ENCODE peak calls at places on chromosomes 3 and 15, in nine cellular contexts. R is A673, G is heart right ventricle, D is cardiac muscle cell, H is lower lobe of right lung, J is colonic mucosa, B is body of pancreas, O is dorsolateral prefrontal cortex, Y is GM12865. V is an unnamed sample.

GRCh38 chr15:84151205-84151931 is 84.2 kb upstream of the GOLGA6L4 start:
- DNase-seq in G (no peak), Y (no peak), R (peak), D (peak), O (no peak), B (no peak), H (no peak), J (no peak), V (no peak)

GRCh38 chr3:152229692-152230091 is 39.0 kb upstream of the MBNL1 start:
- DNase-seq in R (peak), J (no peak), D (no peak), B (no peak), H (no peak), O (no peak), G (no peak), Y (no peak), V (no peak)

GRCh38 chr15:90407871-90408317 is 19.9 kb downstream of the IQGAP1 start:
- DNase-seq in Y (peak), O (no peak), R (no peak), B (no peak), H (no peak), G (no peak), J (no peak), D (peak), V (no peak)

GRCh38 chr3:113783463-113783862 is 36.6 kb downstream of the ATP6V1A start:
- DNase-seq in D (peak), H (no peak), B (no peak), J (no peak), G (no peak), O (no peak), Y (peak), R (peak), V (peak)

GRCh38 chr3:128584412-128585020 is 66.1 kb downstream of the RPN1 start:
- DNase-seq in Y (peak), B (peak), R (peak), D (peak), G (peak), J (peak), H (peak), O (peak), V (no peak)

GRCh38 chr15:51260262-51260661 is 78.1 kb downstream of the CYP19A1 start:
- DNase-seq in O (no peak), R (no peak), G (no peak), B (no peak), D (peak), H (no peak), Y (no peak), J (no peak), V (peak)

GRCh38 chr3:13044496-13045244 is 28.6 kb downstream of the IQSEC1 start:
- DNase-seq in H (peak), G (no peak), B (no peak), J (no peak), Y (no peak), R (no peak), D (no peak), O (peak), V (no peak)

GRCh38 chr15:66707310-66708160 is 5.5 kb downstream of the SMAD6 start:
- DNase-seq in O (no peak), G (peak), H (no peak), Y (no peak), R (peak), J (peak), D (peak), B (peak), V (no peak)

GRCh38 chr15:67097893-67098740 is 32.7 kb downstream of the SMAD3 start:
- DNase-seq in R (peak), J (peak), H (no peak), B (no peak), G (no peak), O (no peak), D (peak), Y (no peak), V (peak)

GRCh38 chr3:138493804-138494606 is 59.6 kb downstream of the ESYT3 start:
- DNase-seq in G (no peak), D (peak), B (no peak), R (peak), J (no peak), H (no peak), O (no peak), Y (no peak), V (peak)

GRCh38 chr15:83312046-83312445 is 27.6 kb upstream of the BNC1 start:
- DNase-seq in G (no peak), O (no peak), J (no peak), H (no peak), B (no peak), D (no peak), R (no peak), Y (no peak), V (no peak)

GRCh38 chr15:50315814-50316630 is 39.0 kb downstream of the GABPB1 start:
- DNase-seq in Y (peak), D (peak), B (no peak), R (peak), H (no peak), O (no peak), J (no peak), G (no peak), V (no peak)

GRCh38 chr3:188554404-188554803 is 400.4 kb downstream of the LPP start:
- DNase-seq in G (no peak), R (no peak), O (no peak), Y (no peak), H (no peak), D (no peak), B (no peak), J (no peak), V (no peak)

GRCh38 chr3:137852511-137852910 is 88.4 kb downstream of the SOX14 start:
- DNase-seq in Y (no peak), D (no peak), J (no peak), O (no peak), R (no peak), B (no peak), H (no peak), G (no peak), V (no peak)

GRCh38 chr15:77187751-77188464 is 117.0 kb upstream of the TSPAN3 start:
- DNase-seq in Y (peak), J (peak), O (no peak), B (no peak), G (no peak), R (peak), H (no peak), D (peak), V (no peak)

GRCh38 chr3:49724586-49724985 is 835 bp upstream of the GMPPB start:
- DNase-seq in J (no peak), D (no peak), G (no peak), B (no peak), O (no peak), R (no peak), Y (peak), H (no peak), V (no peak)

GRCh38 chr15:68375716-68376220 is 56.2 kb downstream of the ITGA11 start:
- DNase-seq in R (no peak), D (no peak), G (no peak), O (no peak), H (no peak), B (no peak), Y (no peak), J (no peak), V (no peak)

GRCh38 chr15:56343879-56344278 is 21.3 kb upstream of the TEX9 start:
- DNase-seq in B (no peak), Y (no peak), H (no peak), R (no peak), J (no peak), O (no peak), G (no peak), D (no peak), V (no peak)

GRCh38 chr3:75171632-75172230 is 492.4 kb upstream of the FRG2C start:
- DNase-seq in Y (peak), B (no peak), D (peak), G (no peak), O (no peak), R (no peak), H (no peak), J (no peak), V (peak)

GRCh38 chr3:124557-125179 is 71.9 kb upstream of the CHL1 start:
- DNase-seq in H (no peak), D (no peak), R (no peak), G (no peak), J (no peak), O (no peak), Y (peak), B (no peak), V (no peak)

GRCh38 chr3:43953814-43954241 is 263.1 kb downstream of the ABHD5 start:
- DNase-seq in B (no peak), G (no peak), R (no peak), O (no peak), J (no peak), H (no peak), Y (peak), D (peak), V (no peak)

GRCh38 chr15:47802216-47802615 is 84.9 kb downstream of the SEMA6D start:
- DNase-seq in O (no peak), B (no peak), R (no peak), D (no peak), J (no peak), Y (no peak), G (no peak), H (no peak), V (no peak)

GRCh38 chr15:68113273-68113672 is 59.2 kb downstream of the PIAS1 start:
- DNase-seq in B (no peak), D (peak), G (no peak), Y (no peak), J (no peak), R (no peak), O (no peak), H (no peak), V (no peak)

GRCh38 chr15:100114100-100114499 is 227.7 kb downstream of the ADAMTS17 start:
- DNase-seq in G (peak), O (peak), D (peak), R (no peak), J (no peak), Y (no peak), H (no peak), B (peak), V (no peak)

GRCh38 chr3:73727117-73727802 is 102.5 kb upstream of the PDZRN3 start:
- DNase-seq in J (no peak), B (peak), H (no peak), R (peak), Y (no peak), D (peak), G (no peak), O (no peak), V (peak)

GRCh38 chr3:42736531-42736930 is 33.9 kb upstream of the HHATL start:
- DNase-seq in J (peak), R (no peak), G (no peak), O (no peak), H (no peak), D (no peak), B (no peak), Y (no peak), V (no peak)

GRCh38 chr15:36331531-36332275 is 247.7 kb upstream of the CDIN1 start:
- DNase-seq in H (no peak), J (no peak), D (peak), B (no peak), Y (no peak), R (no peak), G (no peak), O (no peak), V (peak)
- H3K4me3 ChIP-seq in H (no peak), J (no peak), D (no peak), B (no peak), Y (no peak), R (no peak), G (no peak), O (no peak), V (no peak)

DNA sequence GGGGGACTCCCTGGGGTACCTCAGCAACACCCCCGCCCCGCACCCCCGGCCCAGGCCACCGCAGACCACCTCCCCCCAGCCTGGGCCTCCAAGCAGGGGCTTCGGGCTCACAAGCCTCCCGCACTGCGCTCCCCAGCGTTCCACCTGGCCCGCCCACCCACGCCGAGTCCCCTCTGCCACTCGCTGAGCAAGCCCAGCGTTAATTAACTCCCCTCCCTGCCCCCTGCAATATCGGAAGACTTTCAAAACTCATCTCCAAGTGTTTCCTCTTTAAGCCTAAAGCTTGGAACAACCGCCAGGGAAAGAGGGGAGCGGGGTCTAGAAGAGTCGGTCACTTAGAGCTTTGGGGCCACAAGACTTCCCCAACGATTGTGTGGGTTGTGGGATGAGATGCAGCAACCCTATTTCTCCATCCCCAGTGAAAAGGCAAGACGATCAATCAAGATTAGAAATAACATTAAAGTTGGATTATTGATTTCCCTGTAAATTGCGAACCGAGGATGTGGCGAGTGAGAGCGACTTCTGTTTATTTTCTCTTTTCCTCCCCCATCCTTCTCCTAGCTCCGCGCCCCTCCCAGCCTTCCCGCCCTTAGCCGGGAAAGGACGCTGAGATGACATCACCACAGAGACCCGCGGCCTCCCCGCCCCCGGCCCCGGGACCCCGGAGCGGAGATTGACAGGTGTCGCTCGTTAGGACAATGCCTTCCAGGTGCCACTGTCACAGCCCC is 30.2 kb downstream of the NR2F2 start:
- DNase-seq in D (no peak), B (no peak), H (no peak), G (no peak), Y (no peak), O (no peak), R (no peak), J (no peak), V (no peak)
- TF ChIP-seq CTCF in D (no peak), B (no peak), H (no peak), G (no peak), Y (no peak), O (no peak), R (no peak), J (no peak), V (no peak)

DNA sequence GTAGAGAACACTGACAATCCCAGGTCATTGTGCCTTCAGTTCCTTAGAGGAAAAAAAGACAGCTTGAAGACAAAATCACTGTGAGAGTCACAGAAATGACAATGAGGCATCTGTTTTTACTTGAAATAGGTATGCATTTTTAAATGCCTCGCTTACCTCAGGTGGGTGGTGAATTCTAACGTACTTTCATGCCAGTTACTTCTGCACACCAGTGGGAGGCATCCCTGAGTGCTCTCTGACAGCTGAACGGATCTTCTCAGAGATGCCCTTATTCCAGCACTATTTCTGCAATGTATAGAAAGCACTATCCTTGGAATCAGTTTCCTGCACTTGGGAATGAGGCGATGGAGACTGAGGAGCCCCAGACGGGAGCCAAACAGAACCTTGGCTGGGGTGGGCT is 16.2 kb downstream of the DPH3 start:
- DNase-seq in J (no peak), G (no peak), H (no peak), D (no peak), B (no peak), Y (no peak), R (no peak), O (no peak), V (no peak)
- H3K4me3 ChIP-seq in J (no peak), G (no peak), H (no peak), D (no peak), B (no peak), Y (no peak), R (no peak), O (no peak), V (no peak)

DNA sequence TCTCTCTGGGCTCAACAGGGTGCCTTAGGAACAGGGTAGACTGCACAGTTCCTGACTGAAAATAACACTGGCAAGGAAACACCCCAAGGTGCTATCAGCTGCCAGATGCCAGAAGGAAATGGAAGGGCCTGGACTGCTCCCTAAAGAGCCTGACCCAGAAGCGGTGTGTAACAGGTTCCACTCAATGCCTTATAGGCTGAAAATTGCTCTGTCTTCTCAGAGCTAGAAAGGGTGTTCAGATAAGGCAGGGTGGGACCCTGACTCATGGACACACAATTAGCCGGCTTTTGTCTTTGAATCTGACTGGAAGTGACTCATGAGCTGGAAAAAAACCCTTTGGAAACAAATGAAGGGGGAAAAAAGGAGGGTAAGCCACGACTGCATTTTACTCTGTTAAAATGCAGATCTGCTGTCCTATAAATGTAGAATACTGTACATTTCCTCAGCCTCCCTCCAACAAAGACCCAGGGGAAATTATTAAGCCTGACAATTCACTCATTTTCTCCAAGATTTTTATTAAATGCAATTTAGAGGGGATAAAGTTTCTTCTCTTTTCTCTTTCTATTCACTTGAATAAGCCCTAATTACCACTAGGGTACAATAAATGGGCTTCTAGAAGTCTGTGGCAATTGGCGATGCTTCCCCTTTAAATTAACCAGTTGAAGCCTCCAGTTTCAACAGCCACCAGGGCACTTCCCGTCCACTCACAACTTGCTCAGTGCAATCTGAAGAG is 160.2 kb upstream of the TBL1XR1 start:
- DNase-seq in R (peak), G (no peak), H (no peak), Y (peak), B (peak), O (no peak), J (peak), D (peak), V (peak)
- TF ChIP-seq CTCF in R (no peak), G (no peak), H (no peak), Y (no peak), B (no peak), O (no peak), J (no peak), D (no peak), V (no peak)

DNA sequence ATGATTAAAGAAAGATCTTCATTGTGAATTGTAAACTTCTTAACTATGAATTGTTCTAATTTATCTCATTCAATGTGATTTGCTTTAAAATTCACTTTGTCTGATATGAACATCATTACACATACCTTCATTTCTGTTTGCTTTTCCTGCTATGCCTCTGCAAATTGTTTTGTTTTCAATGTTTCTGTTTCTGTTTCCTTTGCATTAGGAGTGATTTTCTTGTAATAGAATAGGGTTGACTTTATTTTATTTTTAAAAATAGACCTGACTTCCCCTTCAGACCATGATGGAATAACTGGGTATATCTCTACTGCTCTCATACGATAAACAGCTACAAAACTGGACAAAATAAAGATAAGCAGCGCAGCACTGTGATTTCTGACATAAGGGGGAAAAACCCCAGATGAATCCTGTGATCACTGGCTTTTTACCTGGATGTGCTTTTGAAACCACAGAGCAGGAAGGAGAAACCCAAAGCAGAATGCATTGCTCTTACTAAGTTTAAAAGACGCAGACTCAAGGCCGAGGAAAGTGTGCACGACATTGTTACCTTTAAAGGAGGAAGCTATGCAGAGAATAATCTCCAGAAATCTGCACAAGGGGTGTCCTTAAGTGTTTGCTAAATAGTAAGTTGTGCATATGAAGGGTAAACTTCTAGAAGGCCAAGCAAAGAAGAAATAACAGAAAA is 420.2 kb downstream of the TBC1D5 start:
- DNase-seq in Y (peak), H (no peak), O (no peak), J (no peak), G (no peak), D (no peak), R (no peak), B (no peak), V (no peak)
- H3K4me3 ChIP-seq in Y (peak), H (no peak), O (no peak), J (no peak), G (no peak), D (no peak), R (no peak), B (no peak), V (no peak)

DNA sequence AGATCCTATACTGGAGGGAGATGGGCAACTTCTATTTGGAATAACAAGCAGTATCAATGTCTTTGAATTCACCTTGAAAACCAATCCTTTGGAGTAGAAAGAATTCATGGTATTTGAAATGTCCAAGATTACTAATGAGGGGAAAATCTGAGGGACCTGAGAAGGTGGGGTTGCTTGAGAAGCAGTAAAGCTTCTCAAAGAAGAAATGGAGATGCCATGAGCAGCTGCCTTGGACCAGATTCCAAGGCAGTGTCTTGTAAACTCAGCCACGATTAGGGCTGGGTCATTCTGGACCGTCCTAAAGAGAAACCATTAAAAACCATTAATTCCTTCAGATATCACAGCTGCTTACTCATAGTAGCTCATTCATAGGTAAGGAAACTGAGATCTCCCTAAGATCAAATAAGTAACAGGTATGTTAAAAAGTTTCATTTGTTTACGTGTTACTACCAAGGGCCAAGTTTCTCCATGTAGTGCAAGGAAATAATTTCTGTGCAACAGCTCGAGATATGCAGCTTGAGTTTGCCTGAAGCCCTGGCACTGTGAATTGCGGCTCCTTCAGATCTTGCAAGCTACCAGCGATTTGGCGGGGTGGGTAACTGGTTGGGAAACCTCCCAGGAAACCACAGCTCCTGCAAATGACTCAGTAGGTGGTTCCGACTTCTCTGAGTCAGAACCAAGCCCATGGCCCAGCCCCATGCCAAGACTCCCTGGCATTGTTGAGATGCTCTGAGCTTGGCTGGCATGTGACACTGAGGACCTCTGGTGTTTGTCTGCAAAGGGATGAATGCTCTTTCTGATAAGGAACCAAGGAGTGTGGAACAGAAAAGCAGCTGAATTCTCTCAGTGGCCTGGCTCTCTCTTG is 296.8 kb downstream of the RORA start:
- DNase-seq in H (no peak), R (peak), B (peak), G (no peak), D (peak), J (no peak), Y (peak), O (peak), V (no peak)
- TF ChIP-seq CTCF in H (peak), R (peak), B (no peak), G (no peak), D (peak), J (no peak), Y (peak), O (no peak), V (no peak)